ENCODE peak calls at places on chromosomes 11 and 22, in seven cellular contexts. N is left ventricle myocardium inferior, G is epithelial cell of esophagus, I is body of pancreas, B is lower lobe of right lung, X is PC-3, C is AG04450. Y is an unnamed sample.
A peak's percentile ranks its signal among the peaks of the same experiment; 100 is the strongest.

GRCh38 chr11:35875466-35875865 is 68.4 kb upstream of the LDLRAD3 start:
- DNase-seq in N (no peak), I (no peak), B (no peak), G (no peak), X (no peak), C (no peak), Y (no peak)

GRCh38 chr11:116990061-116990473 is 108.2 kb downstream of the SIK3 start:
- DNase-seq in G (peak; percentile 73), B (no peak), N (no peak), C (peak; percentile 66), X (peak; percentile 64), I (peak; percentile 47), Y (peak; percentile 86)

GRCh38 chr22:37186228-37186996 is 1.6 kb downstream of the C1QTNF6 start:
- DNase-seq in G (peak; percentile 86), B (peak; percentile 26), N (peak; percentile 11), C (peak; percentile 57), I (peak; percentile 27), X (peak; percentile 60), Y (no peak)

GRCh38 chr11:45847908-45848316 is 637 bp downstream of the CRY2 start:
- DNase-seq in G (peak; percentile 74), X (peak; percentile 35), N (peak; percentile 29), C (no peak), I (peak; percentile 67), B (peak; percentile 75), Y (no peak)

GRCh38 chr22:48784701-48785503 is 1042.8 kb downstream of the BRD1 start:
- DNase-seq in N (no peak), X (no peak), B (no peak), C (no peak), G (no peak), I (no peak), Y (no peak)

GRCh38 chr22:44192098-44192810 is 11.5 kb downstream of the PARVG start:
- DNase-seq in B (peak; percentile 72), C (no peak), G (peak; percentile 28), I (no peak), X (peak; percentile 42), N (no peak), Y (no peak)

GRCh38 chr11:11366793-11367192 is 13.7 kb upstream of the CSNK2A3 start:
- DNase-seq in C (no peak), X (peak; percentile 23), N (no peak), I (no peak), G (peak; percentile 17), B (no peak), Y (no peak)

GRCh38 chr11:56885182-56885581 is 103.5 kb upstream of the OR5AK2 start:
- DNase-seq in N (no peak), G (peak; percentile 51), C (no peak), X (peak; percentile 51), B (peak; percentile 63), I (peak; percentile 74), Y (no peak)

GRCh38 chr11:118265954-118266353 is 1.9 kb upstream of the MPZL2 start:
- DNase-seq in X (peak; percentile 31), G (peak; percentile 69), C (no peak), N (peak; percentile 20), B (peak; percentile 89), I (peak; percentile 16), Y (no peak)

GRCh38 chr11:45918331-45918941 is 759 bp upstream of the PEX16 start:
- DNase-seq in N (peak; percentile 87), G (peak; percentile 78), X (peak; percentile 70), I (peak; percentile 88), C (peak; percentile 24), B (peak; percentile 90), Y (peak; percentile 15)

GRCh38 chr11:82899191-82899820 is 924 bp downstream of the PRCP start:
- DNase-seq in C (no peak), I (no peak), N (no peak), X (no peak), B (no peak), G (no peak), Y (no peak)

GRCh38 chr22:27670701-27671412 is 130.7 kb downstream of the MN1 start:
- DNase-seq in G (no peak), C (no peak), N (peak; percentile 73), B (no peak), I (peak; percentile 81), X (peak; percentile 32), Y (peak; percentile 62)

GRCh38 chr11:115618428-115618827 is 114.2 kb upstream of the CADM1 start:
- DNase-seq in X (no peak), G (peak; percentile 17), I (no peak), B (no peak), C (no peak), N (no peak), Y (no peak)

DNA sequence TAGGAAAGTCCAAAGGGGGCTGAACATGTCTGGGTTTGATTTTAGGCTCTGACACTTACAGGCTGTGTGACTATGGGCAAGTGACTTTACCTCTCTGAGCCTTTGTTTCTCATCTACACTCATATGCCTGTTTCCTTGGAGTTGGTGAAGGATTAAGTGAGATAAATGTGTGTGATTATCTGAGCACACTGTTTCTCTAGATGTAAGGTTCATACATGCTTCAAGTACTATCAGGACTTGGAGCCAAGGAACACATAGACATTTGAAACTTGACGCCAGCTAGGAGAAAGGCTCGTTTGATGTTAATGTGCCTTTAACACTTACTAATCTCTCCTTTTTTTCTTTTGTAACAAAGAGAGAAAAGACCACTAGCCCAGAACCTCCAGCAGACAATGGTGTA is 9.7 kb downstream of the CRYBB1 start:
- DNase-seq in G (no peak), N (no peak), B (no peak), X (no peak), C (no peak), I (no peak), Y (no peak)
- TF ChIP-seq CTCF in G (no peak), N (no peak), B (no peak), X (no peak), C (no peak), I (no peak), Y (no peak)

GRCh38 chr22:50250249-50250554 is 863 bp downstream of the HDAC10 start:
- DNase-seq in G (no peak), I (no peak), X (no peak), B (no peak), C (no peak), N (no peak), Y (no peak)
- H3K4me3 ChIP-seq in G (peak overlapping the region; percentile 74), I (peak overlapping the region; percentile 44), X (peak overlapping the region; percentile 84), B (peak overlapping the region; percentile 92), C (peak overlapping the region; percentile 85), N (peak overlapping the region; percentile 89), Y (peak overlapping the region; percentile 70)

DNA sequence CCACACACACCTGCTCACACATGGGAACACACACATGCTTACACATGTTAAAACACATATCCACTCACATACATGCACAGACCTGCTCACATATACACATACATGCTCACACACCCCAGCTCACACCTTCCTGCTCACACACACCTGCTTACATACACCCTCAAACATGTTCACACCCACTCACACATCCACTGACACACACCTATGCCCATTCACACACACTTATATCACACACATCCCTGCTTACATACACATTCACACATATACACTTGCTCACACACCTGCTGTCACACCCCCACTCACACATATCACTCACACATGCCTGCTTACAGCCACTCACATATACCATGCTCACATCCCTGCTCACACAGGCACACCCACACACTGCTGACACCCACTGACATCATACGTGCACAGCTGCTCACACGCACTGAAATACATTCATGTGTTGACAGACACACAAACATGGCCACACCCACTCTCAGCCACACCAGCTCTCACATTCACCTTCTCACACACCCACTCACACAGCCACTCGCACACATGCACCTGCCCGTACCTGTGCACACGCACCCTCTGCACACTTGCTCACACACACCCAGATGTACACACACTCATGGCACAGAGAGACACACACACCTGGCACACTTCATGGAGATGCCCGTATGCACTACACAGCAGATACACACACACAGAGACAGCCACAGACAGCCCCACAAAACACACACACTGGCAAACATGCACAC is 5.7 kb upstream of the MYBPC3 start:
- DNase-seq in G (no peak), I (no peak), B (peak; percentile 37), X (no peak), C (no peak), N (no peak), Y (no peak)
- TF ChIP-seq CTCF in G (no peak), I (no peak), B (no peak), X (no peak), C (no peak), N (no peak), Y (no peak)

DNA sequence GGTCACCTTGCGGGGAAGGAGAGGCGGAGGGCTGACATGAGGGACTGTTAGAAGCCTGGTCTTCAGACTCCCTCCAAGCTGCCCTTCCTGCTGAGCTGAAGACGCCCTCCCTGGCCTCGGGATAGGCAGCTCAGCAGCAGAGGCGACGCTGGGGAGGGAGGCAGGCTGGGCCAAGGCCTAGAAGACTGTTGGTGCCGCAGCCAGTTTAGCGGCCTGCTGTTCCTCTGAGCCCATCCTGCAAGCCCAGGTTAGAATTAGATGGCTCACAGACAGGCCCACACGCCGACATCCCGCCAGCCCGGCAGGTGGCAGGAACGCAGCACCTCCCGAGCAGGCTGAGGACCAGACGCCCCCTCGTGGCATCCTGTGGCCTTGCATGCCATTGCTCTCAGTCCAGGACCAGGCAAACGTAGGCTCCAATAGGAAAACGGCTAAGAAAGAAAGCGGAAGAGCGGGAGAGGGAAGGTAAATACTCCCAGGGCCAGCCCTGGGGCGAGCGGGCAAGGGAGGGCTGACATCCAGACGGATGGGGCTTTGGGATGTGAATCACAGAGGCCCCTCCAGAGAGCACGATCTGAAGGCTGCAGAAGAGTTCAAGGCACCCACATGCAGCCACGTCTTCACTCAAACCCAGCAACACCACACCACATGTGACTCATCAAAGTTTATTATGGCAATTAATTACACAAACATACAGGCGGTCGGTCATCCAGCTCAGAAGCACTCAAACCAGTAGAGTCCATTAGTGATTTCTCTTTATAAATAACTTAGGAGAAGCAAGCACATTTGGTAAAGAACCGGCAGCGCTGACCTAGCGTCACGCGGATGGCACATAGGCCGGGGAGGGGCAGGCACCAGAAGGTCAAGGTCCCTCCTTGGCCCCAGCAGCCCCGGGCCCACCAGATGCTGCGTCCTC is 27.6 kb downstream of the CD5 start:
- DNase-seq in X (peak; percentile 97), G (peak; percentile 90), B (peak; percentile 91), I (peak; percentile 92), N (peak; percentile 84), C (peak; percentile 79), Y (peak; percentile 58)
- H3K4me3 ChIP-seq in X (peak overlapping the region; percentile 51), G (peak overlapping the region; percentile 13), B (peak overlapping the region; percentile 25), I (no peak overlapping the region), N (peak overlapping the region; percentile 25), C (peak overlapping the region; percentile 40), Y (no peak overlapping the region)

GRCh38 chr11:105456950-105457349 is 152.9 kb upstream of the GRIA4 start:
- DNase-seq in X (no peak), C (no peak), N (no peak), B (no peak), I (no peak), G (no peak), Y (no peak)
- TF ChIP-seq CTCF in X (peak; percentile 59), C (no peak), N (no peak), B (no peak), I (no peak), G (peak; percentile 6), Y (no peak)